ENCODE peak calls at places on chromosomes 4 and X, in nine cellular contexts. T, Z, G, W, C, X, Q, D and L are unnamed samples.

GRCh38 chr4:125735107-125735506 is 420.4 kb downstream of the FAT4 start:
- DNase-seq in T (no peak), Z (peak), G (no peak), W (no peak), C (peak), X (no peak), Q (no peak), D (peak), L (no peak)

GRCh38 chr4:3436048-3436797 is 5.5 kb upstream of the HGFAC start:
- DNase-seq in T (no peak), Z (no peak), G (no peak), W (no peak), C (peak), X (no peak), Q (no peak), D (no peak), L (no peak)

GRCh38 chrX:10508891-10509290 is 111.5 kb downstream of the MID1 start:
- DNase-seq in T (no peak), Z (no peak), G (no peak), W (no peak), C (no peak), X (no peak), Q (no peak), D (no peak), L (no peak)

GRCh38 chrX:129682979-129683378 is 28.2 kb upstream of the APLN start:
- DNase-seq in T (no peak), Z (no peak), G (no peak), W (no peak), C (no peak), X (no peak), Q (no peak), D (no peak), L (no peak)

GRCh38 chrX:20016618-20016945 is 25.7 kb upstream of the BCLAF3 start:
- DNase-seq in T (no peak), Z (no peak), G (no peak), W (no peak), C (no peak), X (no peak), Q (no peak), D (no peak), L (no peak)

GRCh38 chr4:25158817-25159216 is 1.4 kb downstream of the SEPSECS start:
- DNase-seq in T (no peak), Z (no peak), G (no peak), W (no peak), C (no peak), X (no peak), Q (no peak), D (no peak), L (no peak)

GRCh38 chr4:138910201-138910913 is 105.2 kb upstream of the NOCT start:
- DNase-seq in T (no peak), Z (no peak), G (no peak), W (no peak), C (no peak), X (no peak), Q (no peak), D (peak), L (no peak)

GRCh38 chr4:153661215-153661822 is 22.8 kb upstream of the TLR2 start:
- DNase-seq in T (no peak), Z (no peak), G (peak), W (no peak), C (no peak), X (no peak), Q (no peak), D (peak), L (no peak)

GRCh38 chr4:19905006-19905405 is 346.7 kb upstream of the SLIT2 start:
- DNase-seq in T (no peak), Z (no peak), G (no peak), W (no peak), C (no peak), X (no peak), Q (no peak), D (no peak), L (no peak)

GRCh38 chr4:93144644-93145043 is 683.9 kb upstream of the ATOH1 start:
- DNase-seq in T (no peak), Z (no peak), G (no peak), W (no peak), C (no peak), X (no peak), Q (no peak), D (no peak), L (no peak)

GRCh38 chr4:163922302-163922701 is 427.8 kb downstream of the TMA16 start:
- DNase-seq in T (no peak), Z (no peak), G (no peak), W (no peak), C (no peak), X (no peak), Q (no peak), D (no peak), L (no peak)

GRCh38 chrX:108034725-108035124 is 10.1 kb upstream of the VSIG1 start:
- DNase-seq in T (no peak), Z (no peak), G (no peak), W (no peak), C (no peak), X (no peak), Q (no peak), D (no peak), L (no peak)

GRCh38 chrX:14491689-14492088 is 37.6 kb upstream of the GLRA2 start:
- DNase-seq in T (no peak), Z (no peak), G (no peak), W (no peak), C (no peak), X (no peak), Q (no peak), D (no peak), L (no peak)

GRCh38 chrX:126900937-126901336 is 81.4 kb downstream of the PRR32 start:
- DNase-seq in T (no peak), Z (no peak), G (no peak), W (no peak), C (no peak), X (no peak), Q (no peak), D (no peak), L (no peak)